ENCODE peak calls at places on chromosomes 13 and 19, in ten cellular contexts. A, J, B, F, O, L, E, D, S and H are unnamed samples. For H3K27me3 and H3K4me1, the result is how much of the 10 kb centered on the place peaks cover.

GRCh38 chr13:29718694-29719093 is 123.2 kb upstream of the SLC7A1 start:
- DNase-seq in A (no peak), J (no peak), B (no peak), F (no peak), O (no peak), L (no peak), E (no peak), D (no peak), S (no peak), H (no peak)

GRCh38 chr19:21765151-21765550 is 2.2 kb downstream of the ZNF100 start:
- DNase-seq in A (no peak), J (no peak), B (no peak), F (no peak), O (no peak), L (no peak), E (no peak), D (no peak), S (no peak), H (no peak)

GRCh38 chr19:33661336-33661735 is 39.6 kb downstream of the CHST8 start:
- DNase-seq in A (no peak), J (no peak), B (no peak), F (no peak), O (no peak), L (no peak), E (peak), D (no peak), S (no peak), H (no peak)

GRCh38 chr13:84279166-84279565 is 396.9 kb upstream of the SLITRK1 start:
- DNase-seq in A (no peak), J (no peak), B (no peak), F (no peak), O (no peak), L (no peak), E (no peak), D (no peak), S (no peak), H (no peak)

GRCh38 chr13:30140973-30141372 is 166.4 kb downstream of the KATNAL1 start:
- DNase-seq in A (no peak), J (no peak), B (no peak), F (no peak), O (no peak), L (no peak), E (no peak), D (no peak), S (no peak), H (no peak)

GRCh38 chr19:8640402-8641004 is 10.1 kb downstream of the NFILZ start:
- DNase-seq in A (peak), J (no peak), B (peak), F (peak), O (no peak), L (no peak), E (no peak), D (peak), S (peak), H (no peak)

GRCh38 chr19:47417107-47417745 is 2.1 kb downstream of the MEIS3 start:
- DNase-seq in A (no peak), J (no peak), B (no peak), F (no peak), O (no peak), L (no peak), E (no peak), D (peak), S (no peak), H (no peak)

GRCh38 chr19:4988770-4989251 is 19.9 kb downstream of the KDM4B start:
- DNase-seq in A (peak), J (no peak), B (peak), F (no peak), O (no peak), L (no peak), E (peak), D (no peak), S (no peak), H (no peak)

GRCh38 chr19:39127812-39128510 is 2.4 kb downstream of the PAK4 start:
- DNase-seq in A (no peak), J (no peak), B (no peak), F (peak), O (no peak), L (no peak), E (no peak), D (peak), S (no peak), H (no peak)

GRCh38 chr13:49444517-49445395 is 682 bp downstream of the SETDB2 start:
- DNase-seq in A (peak), J (no peak), B (no peak), F (no peak), O (peak), L (peak), E (no peak), D (no peak), S (peak), H (no peak)

GRCh38 chr19:547836-548720 is 4.2 kb downstream of the GZMM start:
- DNase-seq in A (no peak), J (no peak), B (no peak), F (no peak), O (no peak), L (no peak), E (no peak), D (no peak), S (no peak), H (no peak)

GRCh38 chr13:32164622-32165268 is 133.2 kb downstream of the FRY start:
- DNase-seq in A (no peak), J (no peak), B (no peak), F (peak), O (no peak), L (no peak), E (no peak), D (no peak), S (no peak), H (no peak)

GRCh38 chr13:52665325-52665724 is 12.7 kb downstream of the SUGT1 start:
- DNase-seq in A (no peak), J (no peak), B (no peak), F (no peak), O (no peak), L (no peak), E (no peak), D (no peak), S (no peak), H (no peak)

GRCh38 chr19:8305798-8306197 is 2.4 kb downstream of the CD320 start:
- DNase-seq in A (peak), J (no peak), B (peak), F (peak), O (no peak), L (no peak), E (peak), D (peak), S (no peak), H (peak)

GRCh38 chr19:27746691-27747380 is 1466.1 kb downstream of the UQCRFS1 start:
- DNase-seq in A (no peak), J (peak), B (peak), F (peak), O (no peak), L (no peak), E (no peak), D (no peak), S (no peak), H (peak)

GRCh38 chr13:51584731-51585191 is 499 bp downstream of the WDFY2 start:
- DNase-seq in A (peak), J (no peak), B (no peak), F (peak), O (peak), L (peak), E (peak), D (peak), S (no peak), H (peak)

GRCh38 chr13:26914624-26915023 is 154.0 kb upstream of the GPR12 start:
- DNase-seq in A (no peak), J (no peak), B (no peak), F (no peak), O (no peak), L (no peak), E (no peak), D (no peak), S (no peak), H (no peak)

GRCh38 chr19:35305181-35305580 is 13.2 kb downstream of the MAG start:
- DNase-seq in A (no peak), J (no peak), B (no peak), F (no peak), O (no peak), L (no peak), E (no peak), D (no peak), S (no peak), H (no peak)

GRCh38 chr13:52749446-52749845 is 9.8 kb upstream of the CNMD start:
- DNase-seq in A (no peak), J (no peak), B (no peak), F (no peak), O (no peak), L (no peak), E (no peak), D (no peak), S (no peak), H (no peak)

GRCh38 chr13:106919638-106920037 is 351.7 kb upstream of the ARGLU1 start:
- DNase-seq in A (peak), J (no peak), B (peak), F (peak), O (no peak), L (no peak), E (peak), D (peak), S (peak), H (no peak)

GRCh38 chr13:113448885-113449692 is 4.2 kb downstream of the ADPRHL1 start:
- DNase-seq in A (peak), J (peak), B (peak), F (peak), O (peak), L (peak), E (no peak), D (peak), S (peak), H (peak)

GRCh38 chr19:51807111-51807701 is 12.2 kb downstream of the FPR3 start:
- DNase-seq in A (no peak), J (no peak), B (no peak), F (peak), O (no peak), L (no peak), E (no peak), D (peak), S (no peak), H (no peak)

GRCh38 chr19:27681972-27682371 is 1531.0 kb downstream of the UQCRFS1 start:
- DNase-seq in A (no peak), J (no peak), B (no peak), F (no peak), O (no peak), L (no peak), E (no peak), D (no peak), S (no peak), H (no peak)

GRCh38 chr19:12695997-12696365 is 450 bp downstream of the FBXW9 start:
- DNase-seq in A (no peak), J (no peak), B (no peak), F (no peak), O (no peak), L (no peak), E (no peak), D (no peak), S (no peak), H (no peak)

GRCh38 chr13:77580748-77581147 is 45.2 kb downstream of the SCEL start:
- DNase-seq in A (no peak), J (no peak), B (no peak), F (no peak), O (no peak), L (no peak), E (no peak), D (no peak), S (no peak), H (no peak)

GRCh38 chr13:102295316-102296048 is 106.4 kb downstream of the FGF14 start:
- DNase-seq in A (peak), J (no peak), B (no peak), F (no peak), O (no peak), L (no peak), E (no peak), D (no peak), S (no peak), H (no peak)

GRCh38 chr19:49906879-49907564 is 10.3 kb upstream of the IL4I1 start:
- DNase-seq in A (no peak), J (no peak), B (no peak), F (no peak), O (no peak), L (no peak), E (no peak), D (no peak), S (no peak), H (no peak)

GRCh38 chr19:57566396-57567256 is 7.0 kb upstream of the ZNF550 start:
- DNase-seq in A (no peak), J (no peak), B (no peak), F (no peak), O (no peak), L (no peak), E (no peak), D (no peak), S (no peak), H (no peak)

GRCh38 chr13:113179374-113180230 is 21.2 kb downstream of the PROZ start:
- DNase-seq in A (no peak), J (no peak), B (no peak), F (no peak), O (no peak), L (peak), E (no peak), D (no peak), S (no peak), H (no peak)

GRCh38 chr13:50128406-50129048 is 113.3 kb downstream of the KCNRG start:
- DNase-seq in A (no peak), J (no peak), B (no peak), F (no peak), O (no peak), L (no peak), E (no peak), D (no peak), S (no peak), H (no peak)

GRCh38 chr13:110183925-110184324 is 123.0 kb downstream of the COL4A1 start:
- DNase-seq in A (no peak), J (no peak), B (no peak), F (no peak), O (no peak), L (no peak), E (no peak), D (no peak), S (no peak), H (no peak)

GRCh38 chr19:11087870-11088507 is 1.3 kb upstream of the LDLR start:
- DNase-seq in A (no peak), J (no peak), B (no peak), F (no peak), O (no peak), L (no peak), E (no peak), D (no peak), S (no peak), H (no peak)
- H3K27me3 ChIP-seq in A (under half), J (under half), B (under half), F (under half), O (under half), L (under half), E (under half), D (under half), S (under half), H (under half)

GRCh38 chr19:42282036-42282762 is 13.1 kb downstream of the CIC start:
- DNase-seq in A (no peak), J (peak), B (peak), F (peak), O (no peak), L (no peak), E (no peak), D (no peak), S (no peak), H (no peak)
- H3K4me3 ChIP-seq in A (peak), J (no peak), B (peak), F (no peak), O (peak), L (no peak), E (no peak), D (no peak), S (no peak), H (no peak)

GRCh38 chr19:18841400-18841799 is 9.6 kb downstream of the UPF1 start:
- DNase-seq in A (no peak), J (no peak), B (no peak), F (no peak), O (no peak), L (no peak), E (no peak), D (no peak), S (no peak), H (no peak)
- H3K4me1 ChIP-seq in A (under half), J (under half), B (half or more), F (half or more), O (under half), L (half or more), E (under half), D (half or more), S (under half), H (half or more)

DNA sequence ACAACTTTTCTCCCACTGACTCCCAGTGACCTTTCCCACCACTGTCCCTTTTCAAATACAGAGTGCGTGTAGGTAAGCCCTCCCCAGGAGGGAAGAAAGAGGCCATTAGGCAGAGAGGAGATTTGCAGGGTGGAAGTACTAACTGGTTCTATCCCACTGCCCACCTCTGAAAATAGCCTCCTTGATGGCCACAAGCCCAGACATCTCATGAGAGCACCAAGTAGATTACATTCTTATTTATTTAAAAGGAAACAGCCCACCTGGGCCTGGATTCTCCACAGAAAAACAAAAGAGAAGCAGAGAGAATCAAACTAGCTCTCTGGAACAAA is 445.3 kb downstream of the FOXO1 start:
- DNase-seq in A (no peak), J (no peak), B (no peak), F (no peak), O (no peak), L (no peak), E (no peak), D (no peak), S (no peak), H (no peak)
- H3K27me3 ChIP-seq in A (under half), J (under half), B (under half), F (under half), O (under half), L (under half), E (under half), D (under half), S (under half), H (under half)

DNA sequence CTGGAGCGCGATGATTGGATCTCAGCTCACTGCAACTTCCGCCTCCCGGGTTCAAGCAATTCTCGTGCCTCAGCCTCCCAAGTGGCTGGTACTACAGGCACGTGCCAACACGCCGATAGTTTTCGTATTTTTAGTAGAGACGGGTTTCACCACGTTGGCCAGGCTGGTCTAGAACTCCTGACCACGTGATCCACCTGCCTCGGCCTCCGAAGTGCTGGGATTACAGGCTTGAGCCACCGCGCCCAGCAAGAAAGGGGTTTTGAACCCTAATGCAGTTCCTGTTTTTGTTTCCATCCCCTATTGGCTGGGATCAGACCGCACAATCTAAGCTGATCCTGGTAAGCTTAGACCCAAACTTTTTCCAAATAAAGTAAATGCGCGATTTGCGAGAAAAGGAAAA is 898 bp downstream of the ZNF626 start:
- DNase-seq in A (no peak), J (peak), B (no peak), F (no peak), O (no peak), L (no peak), E (no peak), D (no peak), S (no peak), H (no peak)
- H3K4me3 ChIP-seq in A (peak), J (peak), B (peak), F (peak), O (peak), L (peak), E (peak), D (peak), S (peak), H (peak)